ENCODE peak calls at places on chromosomes 6 and 20, in four cellular contexts. N is heart right ventricle, X is pancreas, Y is mesothelial cell of epicardium. Q is an unnamed sample.

GRCh38 chr6:52547647-52548352 is 29.1 kb downstream of the TRAM2 start:
- DNase-seq in N (no peak), X (peak; percentile 36), Y (no peak), Q (no peak)

GRCh38 chr6:11853678-11854417 is 75.2 kb upstream of the ADTRP start:
- DNase-seq in N (no peak), X (no peak), Y (no peak), Q (no peak)

GRCh38 chr6:72031471-72031870 is 145.1 kb downstream of the RIMS1 start:
- DNase-seq in N (no peak), X (no peak), Y (no peak), Q (no peak)

GRCh38 chr20:4730782-4731181 is 9.1 kb downstream of the PRND start:
- DNase-seq in N (no peak), X (no peak), Y (no peak), Q (no peak)

GRCh38 chr6:63640062-63640461 is 4.5 kb downstream of the PHF3 start:
- DNase-seq in N (no peak), X (no peak), Y (no peak), Q (no peak)

GRCh38 chr6:40899684-40900155 is 139.3 kb downstream of the UNC5CL start:
- DNase-seq in N (peak; percentile 15), X (no peak), Y (no peak), Q (no peak)

GRCh38 chr6:68108243-68108835 is 526.7 kb upstream of the ADGRB3 start:
- DNase-seq in N (no peak), X (no peak), Y (no peak), Q (no peak)

GRCh38 chr6:39217177-39217864 is 12.0 kb downstream of the KCNK5 start:
- DNase-seq in N (no peak), X (no peak), Y (no peak), Q (no peak)

GRCh38 chr6:11076540-11076939 is 17.1 kb upstream of the SMIM13 start:
- DNase-seq in N (no peak), X (no peak), Y (no peak), Q (no peak)

GRCh38 chr20:56628873-56629463 is at the start of gene TFAP2C:
- DNase-seq in N (peak; percentile 74), X (peak; percentile 77), Y (peak; percentile 86), Q (no peak)

GRCh38 chr20:58010186-58010585 is 218.3 kb downstream of the ANKRD60 start:
- DNase-seq in N (no peak), X (no peak), Y (no peak), Q (no peak)

GRCh38 chr6:169169375-169169774 is 84.3 kb downstream of the THBS2 start:
- DNase-seq in N (no peak), X (no peak), Y (peak; percentile 25), Q (no peak)

GRCh38 chr6:133701633-133702331 is 187.1 kb upstream of the TCF21 start:
- DNase-seq in N (peak; percentile 36), X (no peak), Y (no peak), Q (no peak)

GRCh38 chr6:134437376-134437775 is 119.5 kb upstream of the SGK1 start:
- DNase-seq in N (no peak), X (no peak), Y (no peak), Q (peak; percentile 92)

GRCh38 chr6:132713355-132714134 is at the start of gene VNN1:
- DNase-seq in N (no peak), X (no peak), Y (no peak), Q (peak; percentile 94)

GRCh38 chr6:44271406-44271723 is 1.1 kb downstream of the TMEM151B start:
- DNase-seq in N (no peak), X (no peak), Y (no peak), Q (no peak)

GRCh38 chr6:166720859-166721258 is 93.8 kb upstream of the RPS6KA2 start:
- DNase-seq in N (no peak), X (no peak), Y (no peak), Q (no peak)

GRCh38 chr20:4018015-4018748 is 2.8 kb upstream of the RNF24 start:
- DNase-seq in N (no peak), X (no peak), Y (no peak), Q (no peak)

GRCh38 chr6:33021917-33022316 is 12.5 kb upstream of the HLA-DOA start:
- DNase-seq in N (no peak), X (no peak), Y (no peak), Q (no peak)

GRCh38 chr6:83430606-83431544 is at the start of gene ME1:
- DNase-seq in N (peak; percentile 80), X (peak; percentile 81), Y (peak; percentile 68), Q (peak; percentile 90)

GRCh38 chr20:58524814-58525213 is 9.6 kb upstream of the APCDD1L start:
- DNase-seq in N (no peak), X (no peak), Y (no peak), Q (no peak)

GRCh38 chr20:63345328-63346100 is 15.6 kb downstream of the CHRNA4 start:
- DNase-seq in N (peak; percentile 76), X (peak; percentile 51), Y (no peak), Q (no peak)

GRCh38 chr6:150490586-150490985 is 109.1 kb upstream of the PLEKHG1 start:
- DNase-seq in N (no peak), X (no peak), Y (no peak), Q (no peak)

GRCh38 chr20:17471606-17472187 is 59.5 kb downstream of the BFSP1 start:
- DNase-seq in N (no peak), X (no peak), Y (no peak), Q (no peak)

GRCh38 chr6:104771258-104771832 is 88.4 kb downstream of the HACE1 start:
- DNase-seq in N (no peak), X (no peak), Y (no peak), Q (no peak)

GRCh38 chr6:32439708-32440214 is at the start of gene HLA-DRA:
- DNase-seq in N (no peak), X (no peak), Y (no peak), Q (peak; percentile 51)

GRCh38 chr6:44630125-44631028 is 242.9 kb downstream of the CDC5L start:
- DNase-seq in N (no peak), X (no peak), Y (peak; percentile 52), Q (no peak)

GRCh38 chr6:152572395-152573061 is 64.6 kb downstream of the SYNE1 start:
- DNase-seq in N (no peak), X (no peak), Y (no peak), Q (no peak)

GRCh38 chr6:147642458-147642857 is 134.0 kb downstream of the SAMD5 start:
- DNase-seq in N (no peak), X (no peak), Y (no peak), Q (no peak)

GRCh38 chr20:3221398-3222226 is 12.3 kb downstream of the ITPA start:
- DNase-seq in N (no peak), X (no peak), Y (no peak), Q (no peak)

GRCh38 chr20:63449025-63449424 is 23.4 kb downstream of the KCNQ2 start:
- DNase-seq in N (no peak), X (no peak), Y (no peak), Q (no peak)

GRCh38 chr6:143223895-143224294 is 163.2 kb downstream of the AIG1 start:
- DNase-seq in N (peak; percentile 57), X (peak; percentile 71), Y (no peak), Q (no peak)

GRCh38 chr6:27495386-27496135 is 22.7 kb upstream of the ZNF184 start:
- DNase-seq in N (peak; percentile 44), X (peak; percentile 53), Y (peak; percentile 54), Q (no peak)

GRCh38 chr6:14004258-14004657 is 79.5 kb downstream of the RNF182 start:
- DNase-seq in N (no peak), X (no peak), Y (no peak), Q (no peak)

DNA sequence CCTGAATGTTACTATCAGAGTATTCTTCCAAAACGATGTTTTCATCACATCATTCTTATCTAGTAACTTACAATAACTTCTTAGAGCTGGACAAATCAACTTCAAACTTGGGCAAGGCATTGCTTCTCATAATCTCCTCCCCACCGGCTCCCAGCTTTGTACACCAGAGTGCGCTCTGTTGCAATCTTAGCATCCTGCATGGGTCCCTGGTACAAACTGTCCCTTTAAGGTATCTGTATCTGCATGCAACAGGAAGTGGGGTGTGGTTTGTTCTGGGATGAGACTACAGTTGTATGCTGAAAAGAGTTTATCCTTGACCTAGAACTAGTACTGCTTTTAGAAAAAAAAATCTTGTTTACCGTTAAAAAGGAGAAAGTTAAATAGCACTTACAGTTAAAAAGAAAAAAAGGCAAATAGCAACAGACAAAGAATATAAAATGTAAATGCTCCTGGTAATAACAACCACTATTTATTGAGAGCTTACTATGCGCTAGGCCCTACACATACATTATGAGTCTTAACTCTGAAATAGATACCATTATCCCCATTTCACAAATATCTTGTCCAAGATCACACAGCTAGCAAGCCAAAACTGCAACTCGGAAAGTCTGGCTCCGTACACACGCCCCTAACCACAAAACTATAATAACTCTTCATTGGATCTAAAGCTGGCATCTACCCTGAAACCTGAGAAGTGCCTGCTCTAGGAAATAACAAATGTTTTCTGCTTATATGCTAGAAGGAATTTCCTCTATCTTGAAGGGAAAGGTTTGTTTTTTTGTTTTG is 9.8 kb upstream of the HECA start:
- DNase-seq in N (peak; percentile 42), X (no peak), Y (no peak), Q (peak; percentile 63)
- TF ChIP-seq CTCF in N (peak; percentile 76), X (no peak), Y (no peak), Q (peak; percentile 54)

GRCh38 chr20:137668-138131 is 4.7 kb upstream of the DEFB126 start:
- DNase-seq in N (no peak), X (no peak), Y (no peak), Q (no peak)
- TF ChIP-seq CTCF in N (no peak), X (no peak), Y (no peak), Q (peak; percentile 28)

GRCh38 chr6:26258199-26258977 is 106.6 kb upstream of the BTN3A2 start:
- DNase-seq in N (no peak), X (no peak), Y (no peak), Q (no peak)
- TF ChIP-seq CTCF in N (no peak), X (no peak), Y (no peak), Q (peak; percentile 18)

DNA sequence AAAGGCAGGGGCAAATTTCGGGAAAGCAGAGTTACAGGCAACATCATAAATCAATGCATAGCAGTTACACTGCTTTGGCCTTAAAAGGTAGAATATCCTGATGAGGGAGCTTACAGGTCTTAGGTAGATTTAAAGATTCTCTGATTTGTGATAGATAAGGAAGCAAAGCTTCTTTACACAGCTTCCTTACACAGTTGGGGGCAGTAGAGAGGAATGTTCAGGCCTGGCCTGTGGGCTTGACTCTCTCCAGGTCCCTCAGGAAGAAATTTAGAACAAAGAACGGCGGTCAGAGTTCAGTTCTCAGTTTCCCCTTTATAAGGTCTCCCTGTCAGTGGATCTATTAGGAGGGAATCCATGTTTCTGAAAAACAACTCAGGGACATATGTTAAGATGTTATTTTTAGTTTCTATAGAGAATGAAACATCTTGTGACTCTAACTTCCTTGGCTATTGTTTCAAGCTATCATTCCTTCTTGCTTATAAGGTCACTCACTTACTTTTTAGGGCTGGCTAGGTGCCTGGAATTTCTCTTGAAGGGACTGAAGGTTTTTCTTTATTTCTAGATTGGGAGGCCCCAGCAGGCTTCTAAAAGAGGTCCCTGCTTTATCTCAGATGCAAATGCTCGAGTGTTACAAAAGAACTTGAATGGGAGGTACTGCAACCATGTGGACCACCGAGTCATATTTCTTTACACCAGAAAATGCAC is 11.8 kb downstream of the HLA-B start:
- DNase-seq in N (no peak), X (no peak), Y (no peak), Q (no peak)
- TF ChIP-seq CTCF in N (no peak), X (no peak), Y (no peak), Q (no peak)

DNA sequence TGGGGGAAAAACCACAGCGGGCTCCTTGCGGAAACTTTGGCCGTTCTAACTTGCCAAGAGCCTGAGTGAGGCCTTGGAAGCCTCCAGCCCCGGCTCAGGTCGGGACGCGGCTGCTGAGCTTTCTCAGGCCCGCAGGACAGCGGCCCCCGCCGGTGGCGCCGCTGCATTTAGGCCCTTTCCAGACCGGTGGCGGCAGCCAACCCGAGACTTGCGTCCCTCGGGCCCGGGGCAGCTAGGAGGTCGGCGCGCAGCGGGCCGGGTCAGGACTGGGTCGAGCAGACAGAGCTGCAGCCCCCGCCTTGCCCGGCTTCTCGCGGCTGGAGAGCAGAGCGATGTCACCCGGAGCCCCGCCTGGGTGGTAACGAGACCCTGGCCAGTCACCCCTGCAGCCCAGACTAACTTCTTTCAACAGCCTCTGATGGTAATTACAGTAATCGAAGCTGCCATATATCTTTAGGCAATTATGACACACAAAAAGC is 2.7 kb downstream of the NR2E1 start:
- DNase-seq in N (no peak), X (peak; percentile 39), Y (peak; percentile 61), Q (no peak)
- TF ChIP-seq CTCF in N (peak; percentile 54), X (no peak), Y (no peak), Q (peak; percentile 28)

Q was measured in CD14-positive monocyte.